ENCODE peak calls at places on chromosomes 4 and X, in five cellular contexts. One of them, this sample, is unnamed.

GRCh38 chrX:111411591-111412371 is at the start of gene DCX:
- DNase-seq in upper lobe of right lung: no peak
- DNase-seq in GM23248: no peak
- DNase-seq in effector memory CD4-positive, alpha-beta T cell: no peak
- DNase-seq in ovary: no peak
- DNase-seq in this sample: no peak

GRCh38 chr4:109022941-109023340 is 260.1 kb upstream of the ETNPPL start:
- DNase-seq in upper lobe of right lung: no peak
- DNase-seq in GM23248: no peak
- DNase-seq in ovary: no peak
- DNase-seq in effector memory CD4-positive, alpha-beta T cell: no peak
- DNase-seq in this sample: no peak

GRCh38 chr4:108483077-108483476 is 137.3 kb upstream of the RPL34 start:
- DNase-seq in ovary: no peak
- DNase-seq in effector memory CD4-positive, alpha-beta T cell: no peak
- DNase-seq in upper lobe of right lung: no peak
- DNase-seq in GM23248: no peak
- DNase-seq in this sample: no peak

GRCh38 chr4:15695240-15695699 is 7.6 kb upstream of the BST1 start:
- DNase-seq in effector memory CD4-positive, alpha-beta T cell: no peak
- DNase-seq in GM23248: peak
- DNase-seq in ovary: no peak
- DNase-seq in upper lobe of right lung: no peak
- DNase-seq in this sample: no peak

GRCh38 chr4:150104401-150105027 is 26.3 kb downstream of the DCLK2 start:
- DNase-seq in effector memory CD4-positive, alpha-beta T cell: no peak
- DNase-seq in ovary: no peak
- DNase-seq in GM23248: no peak
- DNase-seq in upper lobe of right lung: no peak
- DNase-seq in this sample: no peak

GRCh38 chrX:134670241-134670811 is 12.1 kb upstream of the PLAC1 start:
- DNase-seq in upper lobe of right lung: peak
- DNase-seq in ovary: no peak
- DNase-seq in GM23248: peak
- DNase-seq in effector memory CD4-positive, alpha-beta T cell: no peak
- DNase-seq in this sample: peak

GRCh38 chr4:156321203-156321602 is 367.5 kb upstream of the CTSO start:
- DNase-seq in effector memory CD4-positive, alpha-beta T cell: no peak
- DNase-seq in upper lobe of right lung: no peak
- DNase-seq in GM23248: peak
- DNase-seq in ovary: no peak
- DNase-seq in this sample: no peak

GRCh38 chr4:244471-244870 is 60.8 kb downstream of the ZNF732 start:
- DNase-seq in GM23248: peak
- DNase-seq in ovary: no peak
- DNase-seq in effector memory CD4-positive, alpha-beta T cell: peak
- DNase-seq in upper lobe of right lung: no peak
- DNase-seq in this sample: no peak

GRCh38 chr4:181822005-181822375 is 421.2 kb upstream of the TENM3 start:
- DNase-seq in upper lobe of right lung: no peak
- DNase-seq in effector memory CD4-positive, alpha-beta T cell: no peak
- DNase-seq in ovary: no peak
- DNase-seq in GM23248: no peak
- DNase-seq in this sample: no peak

GRCh38 chr4:183430317-183430986 is 14.0 kb upstream of the CDKN2AIP start:
- DNase-seq in GM23248: no peak
- DNase-seq in upper lobe of right lung: no peak
- DNase-seq in ovary: no peak
- DNase-seq in effector memory CD4-positive, alpha-beta T cell: no peak
- DNase-seq in this sample: no peak

GRCh38 chr4:149951501-149951900 is 126.7 kb upstream of the DCLK2 start:
- DNase-seq in ovary: no peak
- DNase-seq in upper lobe of right lung: no peak
- DNase-seq in effector memory CD4-positive, alpha-beta T cell: no peak
- DNase-seq in GM23248: no peak
- DNase-seq in this sample: no peak

GRCh38 chr4:56276547-56276946 is 110.7 kb downstream of the AASDH start:
- DNase-seq in effector memory CD4-positive, alpha-beta T cell: no peak
- DNase-seq in upper lobe of right lung: no peak
- DNase-seq in GM23248: peak
- DNase-seq in ovary: no peak
- DNase-seq in this sample: no peak

GRCh38 chr4:101914761-101915160 is 124.2 kb downstream of the BANK1 start:
- DNase-seq in effector memory CD4-positive, alpha-beta T cell: no peak
- DNase-seq in GM23248: no peak
- DNase-seq in upper lobe of right lung: no peak
- DNase-seq in ovary: no peak
- DNase-seq in this sample: no peak

GRCh38 chr4:48180234-48180633 is 46.2 kb upstream of the TXK start:
- DNase-seq in effector memory CD4-positive, alpha-beta T cell: no peak
- DNase-seq in GM23248: no peak
- DNase-seq in upper lobe of right lung: no peak
- DNase-seq in ovary: no peak
- DNase-seq in this sample: no peak

GRCh38 chr4:81790477-81790876 is 318.8 kb upstream of the RASGEF1B start:
- DNase-seq in ovary: no peak
- DNase-seq in effector memory CD4-positive, alpha-beta T cell: no peak
- DNase-seq in upper lobe of right lung: no peak
- DNase-seq in GM23248: no peak
- DNase-seq in this sample: no peak

GRCh38 chrX:46218373-46218772 is 326.8 kb downstream of the ZNF674 start:
- DNase-seq in GM23248: no peak
- DNase-seq in ovary: no peak
- DNase-seq in upper lobe of right lung: no peak
- DNase-seq in effector memory CD4-positive, alpha-beta T cell: no peak
- DNase-seq in this sample: no peak

GRCh38 chr4:72390409-72390808 is 178.6 kb downstream of the ADAMTS3 start:
- DNase-seq in upper lobe of right lung: no peak
- DNase-seq in GM23248: peak
- DNase-seq in effector memory CD4-positive, alpha-beta T cell: no peak
- DNase-seq in ovary: no peak
- DNase-seq in this sample: no peak

GRCh38 chrX:112513154-112513553 is 166.6 kb downstream of the LHFPL1 start:
- DNase-seq in GM23248: peak
- DNase-seq in ovary: no peak
- DNase-seq in upper lobe of right lung: no peak
- DNase-seq in effector memory CD4-positive, alpha-beta T cell: no peak
- DNase-seq in this sample: no peak

GRCh38 chrX:111886678-111887077 is 10.7 kb downstream of the TRPC5OS start:
- DNase-seq in upper lobe of right lung: no peak
- DNase-seq in effector memory CD4-positive, alpha-beta T cell: no peak
- DNase-seq in ovary: no peak
- DNase-seq in GM23248: no peak
- DNase-seq in this sample: no peak

GRCh38 chrX:72126539-72127140 is 5.1 kb downstream of the RTL5 start:
- DNase-seq in effector memory CD4-positive, alpha-beta T cell: peak
- DNase-seq in upper lobe of right lung: peak
- DNase-seq in GM23248: peak
- DNase-seq in ovary: peak
- DNase-seq in this sample: peak

GRCh38 chrX:91434351-91435168 is at the start of gene PABPC5:
- DNase-seq in GM23248: peak
- DNase-seq in ovary: peak
- DNase-seq in effector memory CD4-positive, alpha-beta T cell: no peak
- DNase-seq in upper lobe of right lung: peak
- DNase-seq in this sample: peak

GRCh38 chrX:91435465-91435864 is 826 bp downstream of the PABPC5 start:
- DNase-seq in GM23248: peak
- DNase-seq in effector memory CD4-positive, alpha-beta T cell: no peak
- DNase-seq in ovary: peak
- DNase-seq in upper lobe of right lung: no peak
- DNase-seq in this sample: no peak
- H3K4me3 ChIP-seq in GM23248: peak
- H3K4me3 ChIP-seq in effector memory CD4-positive, alpha-beta T cell: no peak
- H3K4me3 ChIP-seq in ovary: peak
- H3K4me3 ChIP-seq in upper lobe of right lung: peak
- H3K4me3 ChIP-seq in this sample: peak

DNA sequence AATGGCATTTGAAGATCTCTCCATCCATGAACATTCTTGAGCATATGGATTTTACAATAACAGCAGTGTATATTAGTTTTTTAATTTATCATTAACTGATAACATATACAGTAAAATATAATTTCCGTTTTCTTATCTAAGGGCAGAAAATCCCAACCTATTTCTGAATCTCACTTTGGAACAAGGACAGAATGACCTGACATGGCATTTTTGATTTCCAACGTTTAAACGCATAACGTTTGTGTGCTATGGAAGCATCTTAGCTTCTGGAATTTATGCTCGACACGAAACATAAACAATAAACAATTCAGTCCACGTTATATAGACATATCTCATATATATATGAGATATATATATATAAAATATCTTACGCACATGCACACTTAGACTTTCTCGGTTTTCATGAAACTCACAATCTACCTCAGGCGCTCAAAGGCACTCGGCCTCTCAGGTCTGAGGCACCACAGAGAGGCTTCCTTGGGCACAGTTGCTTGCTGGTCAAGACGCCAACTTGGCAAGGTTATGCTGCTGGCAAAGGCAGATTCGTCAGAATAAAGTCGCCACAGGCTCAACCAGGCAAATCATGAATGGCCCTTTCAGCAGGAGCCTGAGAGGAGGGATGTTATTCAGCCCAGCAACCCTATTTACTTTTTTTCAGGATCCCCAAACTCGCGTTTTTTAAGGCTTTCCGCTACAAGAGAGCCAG is 1.0 kb upstream of the UGT8 start:
- DNase-seq in upper lobe of right lung: no peak
- DNase-seq in effector memory CD4-positive, alpha-beta T cell: no peak
- DNase-seq in ovary: no peak
- DNase-seq in GM23248: no peak
- DNase-seq in this sample: no peak
- H3K4me3 ChIP-seq in upper lobe of right lung: no peak
- H3K4me3 ChIP-seq in effector memory CD4-positive, alpha-beta T cell: no peak
- H3K4me3 ChIP-seq in ovary: no peak
- H3K4me3 ChIP-seq in GM23248: peak
- H3K4me3 ChIP-seq in this sample: peak

GRCh38 chr4:165209796-165210195 is 2.4 kb downstream of the KLHL2 start:
- DNase-seq in ovary: no peak
- DNase-seq in upper lobe of right lung: no peak
- DNase-seq in GM23248: no peak
- DNase-seq in effector memory CD4-positive, alpha-beta T cell: no peak
- DNase-seq in this sample: no peak
- H3K4me3 ChIP-seq in ovary: no peak
- H3K4me3 ChIP-seq in upper lobe of right lung: peak
- H3K4me3 ChIP-seq in GM23248: no peak
- H3K4me3 ChIP-seq in effector memory CD4-positive, alpha-beta T cell: no peak
- H3K4me3 ChIP-seq in this sample: no peak

GRCh38 chr4:5887011-5887360 is 5.9 kb downstream of the CRMP1 start:
- DNase-seq in effector memory CD4-positive, alpha-beta T cell: no peak
- DNase-seq in GM23248: peak
- DNase-seq in upper lobe of right lung: no peak
- DNase-seq in ovary: no peak
- DNase-seq in this sample: no peak
- H3K4me3 ChIP-seq in effector memory CD4-positive, alpha-beta T cell: no peak
- H3K4me3 ChIP-seq in GM23248: no peak
- H3K4me3 ChIP-seq in upper lobe of right lung: peak
- H3K4me3 ChIP-seq in ovary: peak
- H3K4me3 ChIP-seq in this sample: no peak

DNA sequence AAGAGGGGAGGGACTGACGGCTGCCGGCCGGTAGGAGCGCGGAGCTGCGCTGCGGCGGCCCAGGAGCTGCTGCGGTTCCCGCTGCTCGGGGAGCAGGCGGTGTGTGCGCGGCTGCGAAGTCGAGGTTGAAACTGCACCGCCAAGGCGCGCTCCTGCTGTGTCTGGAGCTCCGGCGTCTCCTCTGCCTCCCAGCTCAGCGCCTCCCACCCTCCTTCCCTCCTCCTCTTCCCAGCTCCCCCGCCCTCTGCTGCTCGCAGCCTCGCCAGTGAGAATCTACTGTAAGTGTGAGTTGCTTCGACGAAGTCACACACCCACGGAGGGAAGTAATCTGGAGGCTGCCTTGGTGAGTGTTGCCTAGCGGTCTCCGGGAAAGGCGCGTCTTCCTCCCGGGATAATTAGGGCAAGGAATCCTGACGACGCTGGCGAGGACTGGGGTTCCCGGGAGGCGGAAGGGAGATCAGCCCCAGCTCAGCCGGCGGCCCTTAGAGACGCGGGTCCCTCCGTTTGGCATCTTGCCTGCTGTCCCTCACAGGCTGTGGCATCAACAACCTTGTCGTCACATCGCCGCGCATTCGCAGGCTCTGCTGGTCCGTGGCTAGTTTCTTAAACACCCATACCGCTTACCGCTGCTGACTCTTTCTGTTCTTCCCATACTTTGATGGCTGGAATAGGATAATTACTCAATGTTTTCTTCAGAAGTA is at the start of gene EPHA5:
- DNase-seq in effector memory CD4-positive, alpha-beta T cell: no peak
- DNase-seq in GM23248: peak
- DNase-seq in upper lobe of right lung: peak
- DNase-seq in ovary: peak
- DNase-seq in this sample: peak
- H3K4me3 ChIP-seq in effector memory CD4-positive, alpha-beta T cell: no peak
- H3K4me3 ChIP-seq in GM23248: peak
- H3K4me3 ChIP-seq in upper lobe of right lung: peak
- H3K4me3 ChIP-seq in ovary: peak
- H3K4me3 ChIP-seq in this sample: peak

GRCh38 chrX:12792711-12793110 is 1.5 kb downstream of the PRPS2 start:
- DNase-seq in GM23248: no peak
- DNase-seq in ovary: no peak
- DNase-seq in upper lobe of right lung: no peak
- DNase-seq in effector memory CD4-positive, alpha-beta T cell: no peak
- DNase-seq in this sample: no peak
- H3K4me3 ChIP-seq in GM23248: peak
- H3K4me3 ChIP-seq in ovary: no peak
- H3K4me3 ChIP-seq in upper lobe of right lung: no peak
- H3K4me3 ChIP-seq in effector memory CD4-positive, alpha-beta T cell: no peak
- H3K4me3 ChIP-seq in this sample: no peak

DNA sequence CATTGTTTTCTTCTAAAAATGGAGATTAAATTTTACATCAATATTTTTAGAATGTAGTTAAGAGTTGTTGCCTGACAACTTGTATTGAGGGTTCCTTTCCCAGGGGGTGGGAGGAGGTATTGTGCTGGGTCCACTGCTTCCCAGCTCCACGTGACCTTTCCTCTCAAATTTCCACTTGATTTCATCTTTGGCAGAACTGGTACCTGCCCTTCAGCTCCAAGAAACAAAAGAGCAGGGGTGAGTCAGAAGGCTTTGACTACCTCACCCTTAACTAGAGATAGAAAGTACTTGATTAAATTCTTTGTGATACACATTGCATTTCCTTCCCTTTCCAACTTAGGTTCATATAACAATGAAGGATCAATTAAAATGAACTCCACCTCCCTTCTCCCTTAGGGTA is 19.7 kb downstream of the TRIM2 start:
- DNase-seq in upper lobe of right lung: no peak
- DNase-seq in GM23248: peak
- DNase-seq in effector memory CD4-positive, alpha-beta T cell: no peak
- DNase-seq in ovary: no peak
- DNase-seq in this sample: no peak
- H3K4me3 ChIP-seq in upper lobe of right lung: peak
- H3K4me3 ChIP-seq in GM23248: peak
- H3K4me3 ChIP-seq in effector memory CD4-positive, alpha-beta T cell: peak
- H3K4me3 ChIP-seq in ovary: peak
- H3K4me3 ChIP-seq in this sample: peak

This sample was measured in psoas muscle.